ENCODE peak calls at places on chromosomes 4 and X, in four cellular contexts. Y is PC-3, N is A549, G is HepG2. W is an unnamed sample.

GRCh38 chrX:148664171-148664570 is 163.8 kb downstream of the AFF2 start:
- DNase-seq in Y (no peak), N (no peak), G (no peak), W (no peak)

GRCh38 chr4:122458625-122459024 is 2.1 kb upstream of the IL2 start:
- DNase-seq in Y (peak; percentile 73), N (no peak), G (no peak), W (no peak)

GRCh38 chr4:3527101-3527913 is 4.9 kb downstream of the LRPAP1 start:
- DNase-seq in Y (no peak), N (no peak), G (no peak), W (no peak)

GRCh38 chr4:123232439-123232838 is 164.2 kb upstream of the SPRY1 start:
- DNase-seq in Y (peak; percentile 10), N (no peak), G (no peak), W (no peak)

GRCh38 chrX:12921886-12922599 is 15.6 kb downstream of the TLR8 start:
- DNase-seq in Y (no peak), N (no peak), G (no peak), W (no peak)

GRCh38 chrX:38375888-38376287 is 23.5 kb downstream of the OTC start:
- DNase-seq in Y (peak; percentile 34), N (peak; percentile 4), G (no peak), W (no peak)

GRCh38 chr4:82679531-82679930 is 117.7 kb upstream of the TMEM150C start:
- DNase-seq in Y (no peak), N (no peak), G (no peak), W (no peak)

GRCh38 chr4:10582059-10582686 is 102.4 kb downstream of the CLNK start:
- DNase-seq in Y (peak; percentile 63), N (peak; percentile 8), G (peak; percentile 12), W (peak; percentile 31)

GRCh38 chrX:39508300-39508692 is 589.5 kb downstream of the BCOR start:
- DNase-seq in Y (no peak), N (no peak), G (no peak), W (no peak)

GRCh38 chr4:8547108-8547911 is 32.9 kb upstream of the GPR78 start:
- DNase-seq in Y (peak; percentile 85), N (no peak), G (peak; percentile 12), W (no peak)

GRCh38 chrX:39667191-39667590 is 430.6 kb downstream of the BCOR start:
- DNase-seq in Y (no peak), N (no peak), G (no peak), W (no peak)

GRCh38 chr4:89915151-89915550 is 20.5 kb downstream of the MMRN1 start:
- DNase-seq in Y (no peak), N (no peak), G (no peak), W (no peak)

GRCh38 chr4:97656034-97656720 is 487.1 kb downstream of the STPG2 start:
- DNase-seq in Y (peak; percentile 88), N (peak; percentile 1), G (no peak), W (no peak)

GRCh38 chr4:102466298-102466697 is 34.9 kb upstream of the NFKB1 start:
- DNase-seq in Y (peak; percentile 8), N (no peak), G (no peak), W (no peak)

GRCh38 chr4:147760176-147760575 is 28.3 kb downstream of the ARHGAP10 start:
- DNase-seq in Y (peak; percentile 79), N (no peak), G (no peak), W (no peak)

GRCh38 chr4:34422472-34422871 is 1821.8 kb downstream of the ARAP2 start:
- DNase-seq in Y (peak; percentile 10), N (no peak), G (no peak), W (no peak)

GRCh38 chr4:3729188-3729884 is 36.8 kb upstream of the ADRA2C start:
- DNase-seq in Y (no peak), N (no peak), G (no peak), W (no peak)

GRCh38 chrX:17700976-17701375 is 36.3 kb upstream of the SCML1 start:
- DNase-seq in Y (peak; percentile 72), N (no peak), G (no peak), W (no peak)

GRCh38 chr4:38623260-38623659 is 40.7 kb upstream of the KLF3 start:
- DNase-seq in Y (no peak), N (no peak), G (no peak), W (no peak)

GRCh38 chr4:26031704-26032103 is 117.7 kb downstream of the SMIM20 start:
- DNase-seq in Y (peak; percentile 37), N (no peak), G (peak; percentile 15), W (no peak)

GRCh38 chr4:184647391-184648101 is 1.7 kb downstream of the CASP3 start:
- DNase-seq in Y (peak; percentile 35), N (no peak), G (no peak), W (no peak)

GRCh38 chr4:163161536-163162205 is 5.0 kb downstream of the NAF1 start:
- DNase-seq in Y (peak; percentile 16), N (no peak), G (peak; percentile 3), W (no peak)

GRCh38 chrX:107823456-107823855 is 2.2 kb upstream of the MID2 start:
- DNase-seq in Y (peak; percentile 6), N (no peak), G (no peak), W (no peak)

GRCh38 chr4:23105759-23106370 is 413.1 kb downstream of the GBA3 start:
- DNase-seq in Y (peak; percentile 12), N (no peak), G (no peak), W (no peak)

GRCh38 chrX:105662248-105662647 is 160.1 kb upstream of the NRK start:
- DNase-seq in Y (peak; percentile 75), N (no peak), G (no peak), W (no peak)

GRCh38 chrX:88170528-88170927 is 576.5 kb upstream of the CPXCR1 start:
- DNase-seq in Y (no peak), N (peak; percentile 0), G (peak; percentile 1), W (no peak)

GRCh38 chr4:152591361-152591760 is 55.5 kb upstream of the FBXW7 start:
- DNase-seq in Y (no peak), N (no peak), G (no peak), W (peak; percentile 25)

GRCh38 chr4:149896428-149896827 is 80.8 kb upstream of the IQCM start:
- DNase-seq in Y (peak; percentile 55), N (no peak), G (no peak), W (no peak)

GRCh38 chr4:15777697-15778096 is 431 bp upstream of the CD38 start:
- DNase-seq in Y (no peak), N (no peak), G (no peak), W (no peak)

GRCh38 chr4:15779336-15779735 is 1.2 kb downstream of the CD38 start:
- DNase-seq in Y (peak; percentile 52), N (peak; percentile 49), G (peak; percentile 46), W (no peak)

GRCh38 chr4:15776871-15777648 is 1.1 kb upstream of the CD38 start:
- DNase-seq in Y (no peak), N (no peak), G (no peak), W (no peak)

GRCh38 chr4:15778742-15779231 is 659 bp downstream of the CD38 start:
- DNase-seq in Y (no peak), N (peak; percentile 13), G (no peak), W (no peak)

GRCh38 chr4:15778191-15778741 is at the start of gene CD38:
- DNase-seq in Y (no peak), N (peak; percentile 10), G (no peak), W (no peak)
- H3K27ac ChIP-seq in Y (no peak within 1 kb of the TSS), N (peak within 1 kb of the TSS; percentile 92), G (no peak within 1 kb of the TSS), W (peak within 1 kb of the TSS; percentile 44)

GRCh38 chr4:69156913-69157312 is 57.6 kb downstream of the UGT2B11 start:
- DNase-seq in Y (peak; percentile 65), N (no peak), G (peak; percentile 9), W (no peak)
- TF ChIP-seq CTCF in Y (peak; percentile 61), N (no peak), G (peak; percentile 14), W (no peak)

GRCh38 chr4:99352602-99353580 is at the start of gene ADH1C:
- DNase-seq in Y (no peak), N (no peak), G (no peak), W (no peak)
- H3K27ac ChIP-seq in Y (no peak within 1 kb of the TSS), N (no peak within 1 kb of the TSS), G (no peak within 1 kb of the TSS), W (peak within 1 kb of the TSS; percentile 24)

DNA sequence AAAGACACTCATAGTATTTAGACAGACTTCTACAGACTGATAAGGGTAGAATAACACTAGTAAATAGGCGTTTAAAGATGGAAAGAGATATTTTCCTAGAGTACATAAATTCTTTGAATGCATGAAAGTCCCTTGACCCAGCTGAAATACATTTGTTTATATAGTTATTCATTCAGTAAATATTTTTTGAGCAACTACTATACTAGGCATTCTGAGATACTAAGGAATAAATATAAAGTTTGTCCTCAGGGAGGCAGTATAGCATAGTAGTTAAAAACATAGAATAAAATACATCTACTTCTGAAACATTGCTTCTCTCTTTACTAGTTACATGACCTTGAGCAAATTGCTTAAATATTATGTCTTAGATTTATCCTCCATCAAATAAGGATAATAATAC is 27.4 kb downstream of the HMGN5 start:
- DNase-seq in Y (peak; percentile 71), N (no peak), G (peak; percentile 3), W (no peak)
- TF ChIP-seq CTCF in Y (peak; percentile 59), N (peak; percentile 35), G (no peak), W (no peak)

DNA sequence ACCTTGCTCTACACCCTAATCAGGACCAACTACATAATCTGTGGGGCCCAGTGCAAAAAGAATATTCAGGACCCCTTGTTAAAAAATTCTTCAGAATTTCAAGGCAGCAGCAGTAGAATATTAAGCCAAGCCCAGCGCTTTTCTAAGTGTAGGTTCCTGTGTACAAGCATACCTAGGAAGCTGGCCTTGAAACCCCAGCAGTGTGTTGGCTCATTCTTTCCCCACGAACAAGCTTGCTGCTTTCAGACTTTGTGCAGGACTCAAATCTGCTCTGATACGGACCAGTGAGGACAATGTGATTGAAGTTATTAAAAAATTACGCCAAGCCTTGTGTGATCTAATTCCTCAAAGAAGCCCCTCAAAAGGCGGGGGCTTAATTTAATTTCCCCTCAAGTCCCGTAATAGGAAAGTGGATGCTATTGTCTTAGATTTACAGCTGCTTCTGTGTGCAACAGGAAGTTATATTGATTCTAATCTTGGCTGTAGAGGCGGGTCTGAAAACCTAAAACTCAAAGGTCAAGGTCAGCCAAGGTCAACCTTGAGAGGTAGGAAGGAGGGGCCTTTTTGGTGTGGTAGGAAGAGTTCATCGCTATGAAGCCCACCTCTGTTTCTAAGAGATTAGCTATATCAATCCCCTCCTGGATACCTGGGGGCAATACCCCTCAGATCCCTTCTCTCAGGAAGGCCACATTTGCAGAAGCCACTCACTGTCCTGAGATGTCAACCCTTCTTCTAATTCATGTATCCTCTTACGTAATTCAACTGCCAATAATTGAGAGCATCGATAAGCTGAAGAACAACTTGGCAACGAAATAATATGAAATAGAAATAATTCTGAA is 45.2 kb downstream of the TBC1D9 start:
- DNase-seq in Y (no peak), N (no peak), G (peak; percentile 79), W (no peak)
- H3K27ac ChIP-seq in Y (no peak overlapping the region), N (no peak overlapping the region), G (peak overlapping the region; percentile 82), W (no peak overlapping the region)

W was measured in tibial nerve.